ENCODE peak calls at places on chromosomes 7 and 10, in five cellular contexts. G is tibial artery, X is AG04449, Y is thyroid gland, L is osteoblast. T is an unnamed sample.

GRCh38 chr7:140674899-140675701 is 2.4 kb downstream of the ADCK2 start:
- DNase-seq in G (no peak), X (no peak), Y (peak), L (peak), T (no peak)

GRCh38 chr10:70461397-70462348 is 16.9 kb upstream of the PALD1 start:
- DNase-seq in G (peak), X (peak), Y (peak), L (peak), T (no peak)

GRCh38 chr7:73446716-73447115 is 13.1 kb downstream of the FZD9 start:
- DNase-seq in G (no peak), X (no peak), Y (no peak), L (peak), T (no peak)

GRCh38 chr10:35928017-35928619 is 286.0 kb upstream of the FZD8 start:
- DNase-seq in G (no peak), X (no peak), Y (no peak), L (no peak), T (no peak)

GRCh38 chr10:28922127-28922526 is 244.8 kb downstream of the BAMBI start:
- DNase-seq in G (no peak), X (no peak), Y (no peak), L (peak), T (no peak)

GRCh38 chr10:113026679-113027078 is 76.6 kb downstream of the TCF7L2 start:
- DNase-seq in G (no peak), X (peak), Y (no peak), L (peak), T (no peak)

GRCh38 chr10:15265076-15265475 is 96.6 kb upstream of the NMT2 start:
- DNase-seq in G (no peak), X (no peak), Y (no peak), L (no peak), T (no peak)

GRCh38 chr10:34018129-34018528 is 683.7 kb upstream of the NRP1 start:
- DNase-seq in G (no peak), X (no peak), Y (no peak), L (no peak), T (no peak)

GRCh38 chr10:68276224-68276623 is 44.3 kb upstream of the ATOH7 start:
- DNase-seq in G (no peak), X (no peak), Y (no peak), L (no peak), T (no peak)

GRCh38 chr7:26813426-26813825 is 51.0 kb downstream of the SKAP2 start:
- DNase-seq in G (no peak), X (no peak), Y (no peak), L (no peak), T (no peak)

GRCh38 chr7:106841896-106842390 is 23.1 kb upstream of the PIK3CG start:
- DNase-seq in G (no peak), X (no peak), Y (no peak), L (no peak), T (no peak)

GRCh38 chr7:30846378-30846777 is 65.3 kb upstream of the AQP1 start:
- DNase-seq in G (no peak), X (no peak), Y (peak), L (peak), T (no peak)

GRCh38 chr7:89001306-89001705 is 205.8 kb upstream of the TEX47 start:
- DNase-seq in G (no peak), X (no peak), Y (no peak), L (no peak), T (no peak)

GRCh38 chr10:128098631-128099030 is 27.6 kb downstream of the MKI67 start:
- DNase-seq in G (no peak), X (no peak), Y (no peak), L (no peak), T (no peak)

GRCh38 chr7:47266131-47266706 is 315.7 kb downstream of the TNS3 start:
- DNase-seq in G (peak), X (no peak), Y (peak), L (peak), T (no peak)

GRCh38 chr7:94367940-94368339 is 26.8 kb upstream of the COL1A2 start:
- DNase-seq in G (no peak), X (peak), Y (peak), L (peak), T (no peak)

GRCh38 chr7:92177362-92177761 is 1.6 kb downstream of the LRRD1 start:
- DNase-seq in G (no peak), X (no peak), Y (no peak), L (peak), T (no peak)

GRCh38 chr10:113007343-113007771 is 57.3 kb downstream of the TCF7L2 start:
- DNase-seq in G (no peak), X (no peak), Y (no peak), L (no peak), T (no peak)

GRCh38 chr10:61795551-61795950 is 105.9 kb upstream of the ARID5B start:
- DNase-seq in G (no peak), X (no peak), Y (no peak), L (no peak), T (no peak)

GRCh38 chr10:75083972-75084833 is 27.3 kb upstream of the SAMD8 start:
- DNase-seq in G (no peak), X (no peak), Y (no peak), L (peak), T (no peak)

GRCh38 chr10:59894114-59894513 is 12.2 kb downstream of the CCDC6 start:
- DNase-seq in G (no peak), X (peak), Y (peak), L (peak), T (no peak)

GRCh38 chr10:110704906-110705476 is 60.9 kb downstream of the RBM20 start:
- DNase-seq in G (no peak), X (no peak), Y (no peak), L (no peak), T (no peak)

GRCh38 chr7:26627871-26628270 is 236.5 kb downstream of the SKAP2 start:
- DNase-seq in G (no peak), X (no peak), Y (no peak), L (no peak), T (no peak)

GRCh38 chr7:150373049-150373801 is 4.6 kb downstream of the REPIN1 start:
- DNase-seq in G (no peak), X (no peak), Y (peak), L (peak), T (no peak)

DNA sequence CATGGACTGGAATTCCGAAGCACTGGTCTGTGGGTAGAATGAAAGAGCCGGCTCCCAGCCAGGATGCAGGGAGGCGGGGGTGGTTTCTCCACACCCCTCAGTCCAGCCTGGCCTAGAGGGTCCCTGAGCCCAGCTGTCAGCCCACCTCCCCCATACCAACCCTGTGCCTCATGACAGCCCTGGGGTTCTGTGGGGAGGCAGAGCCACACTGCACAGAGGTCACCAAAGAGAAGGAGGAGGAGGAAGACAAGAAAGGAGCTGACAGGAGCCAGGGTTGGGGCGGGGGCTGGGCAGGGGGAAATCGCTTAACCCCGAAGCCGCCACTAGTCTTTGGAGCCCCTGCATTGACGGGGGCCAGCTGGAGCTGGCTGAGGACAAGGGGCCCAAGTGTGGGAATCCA is 32.3 kb downstream of the KAZALD1 start:
- DNase-seq in G (no peak), X (no peak), Y (no peak), L (peak), T (no peak)
- TF ChIP-seq CTCF in G (no peak), X (no peak), Y (no peak), L (no peak), T (no peak)

GRCh38 chr10:125757742-125758141 is 17.9 kb downstream of the MMP21 start:
- DNase-seq in G (no peak), X (no peak), Y (no peak), L (no peak), T (no peak)

GRCh38 chr10:125762692-125763648 is 12.7 kb downstream of the MMP21 start:
- DNase-seq in G (no peak), X (no peak), Y (no peak), L (no peak), T (no peak)

GRCh38 chr10:125765835-125766234 is 9.8 kb downstream of the MMP21 start:
- DNase-seq in G (no peak), X (no peak), Y (no peak), L (no peak), T (no peak)

GRCh38 chr10:125766511-125766910 is 9.1 kb downstream of the MMP21 start:
- DNase-seq in G (no peak), X (no peak), Y (no peak), L (no peak), T (no peak)

GRCh38 chr10:125761961-125762360 is 13.7 kb downstream of the MMP21 start:
- DNase-seq in G (no peak), X (no peak), Y (no peak), L (no peak), T (no peak)
- TF ChIP-seq CTCF in G (no peak), X (no peak), Y (no peak), L (no peak), T (no peak)

DNA sequence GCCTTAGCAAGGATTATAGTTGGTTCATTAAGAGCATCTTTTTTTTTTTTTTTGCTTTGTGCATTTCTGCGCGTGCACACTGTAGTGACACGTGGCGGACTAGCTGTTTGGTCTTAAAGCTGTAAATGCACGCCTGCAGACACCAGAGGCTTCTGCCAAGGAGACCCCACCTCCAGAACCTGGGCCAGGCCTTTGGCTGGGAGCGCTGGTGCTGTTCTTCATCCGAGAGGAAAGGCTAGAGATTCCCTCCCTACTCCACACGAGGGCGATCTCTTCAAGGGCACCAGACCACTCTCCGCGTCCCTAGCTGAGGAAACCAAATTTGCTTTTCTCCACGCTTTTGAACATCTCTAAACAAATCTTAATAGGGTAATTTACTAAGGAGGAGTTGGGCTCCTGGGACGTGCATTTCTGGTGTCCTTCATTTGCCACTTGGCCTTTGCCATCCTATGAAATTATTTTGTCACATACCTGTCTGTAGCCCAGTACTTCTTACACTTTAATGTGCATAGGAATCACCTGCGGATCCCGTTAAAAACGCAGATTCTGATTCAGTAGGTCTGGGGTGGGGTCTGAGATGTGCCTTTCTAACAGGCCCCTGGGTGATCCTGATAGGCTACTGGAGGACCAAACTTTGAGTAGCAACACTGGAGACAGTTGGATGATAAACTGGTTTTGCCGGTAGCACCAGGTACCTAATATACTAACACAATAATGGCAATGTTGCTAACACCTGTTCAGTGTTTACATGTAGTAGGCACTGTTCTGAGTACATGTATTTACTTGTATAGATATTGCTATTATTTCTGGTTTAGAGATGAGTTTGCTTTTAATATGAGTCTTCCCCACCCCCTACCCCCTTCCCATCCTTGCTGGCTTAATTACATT is 1.3 kb upstream of the SLC26A5 start:
- DNase-seq in G (no peak), X (no peak), Y (peak), L (peak), T (no peak)
- TF ChIP-seq CTCF in G (no peak), X (peak), Y (peak), L (peak), T (no peak)

DNA sequence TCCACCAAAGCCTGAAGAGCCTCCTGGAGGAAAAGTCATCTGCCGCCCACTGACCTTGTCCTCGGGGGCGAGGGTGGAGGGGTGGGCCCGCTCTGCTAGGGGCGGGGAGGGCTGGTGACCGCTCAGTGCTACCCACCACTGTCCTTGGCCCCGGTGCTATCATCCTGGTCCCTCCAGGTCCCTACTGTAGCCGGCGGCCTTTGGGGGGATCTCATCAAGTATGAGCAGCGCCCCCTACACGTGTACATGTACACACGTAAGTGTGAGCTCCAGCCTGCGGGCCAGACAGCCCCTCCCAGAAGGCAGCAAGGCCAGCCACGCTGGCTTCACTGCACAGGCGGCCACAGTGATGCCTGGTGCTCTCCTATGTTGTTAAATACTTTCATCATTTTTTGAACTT is 19.6 kb downstream of the TTYH3 start:
- DNase-seq in G (no peak), X (no peak), Y (no peak), L (no peak), T (no peak)
- TF ChIP-seq CTCF in G (no peak), X (no peak), Y (no peak), L (no peak), T (no peak)